ENCODE peak calls at places on chromosomes 2 and 18, in six cellular contexts. K is SK-N-SH, B is GM13976, L is IMR-90, E is tibial nerve, Q is choroid plexus epithelial cell. V is an unnamed sample.

GRCh38 chr2:97805776-97806175 is 92.4 kb downstream of the ZAP70 start:
- DNase-seq in Q (no peak), B (no peak), L (no peak), E (no peak), K (no peak), V (no peak)

GRCh38 chr18:22106536-22107292 is 62.7 kb upstream of the GATA6 start:
- DNase-seq in K (no peak), L (peak; percentile 6), Q (peak; percentile 5), B (no peak), E (no peak), V (no peak)

GRCh38 chr18:67483237-67483636 is 33.3 kb downstream of the DSEL start:
- DNase-seq in Q (no peak), B (no peak), K (peak; percentile 20), E (no peak), L (no peak), V (no peak)

GRCh38 chr2:118065015-118065666 is 23.1 kb upstream of the INSIG2 start:
- DNase-seq in L (no peak), K (no peak), B (no peak), E (no peak), Q (no peak), V (no peak)

GRCh38 chr18:79948719-79949411 is 2.6 kb downstream of the SLC66A2 start:
- DNase-seq in B (no peak), L (no peak), K (no peak), E (no peak), Q (no peak), V (no peak)

GRCh38 chr2:45275235-45275805 is 266.1 kb upstream of the SIX2 start:
- DNase-seq in L (peak; percentile 57), K (no peak), E (no peak), B (no peak), Q (peak; percentile 50), V (no peak)

GRCh38 chr2:197125000-197125399 is 185.6 kb downstream of the ANKRD44 start:
- DNase-seq in Q (peak; percentile 73), E (no peak), L (peak; percentile 92), B (no peak), K (no peak), V (no peak)

GRCh38 chr2:211879323-211879722 is 659.3 kb downstream of the ERBB4 start:
- DNase-seq in L (peak; percentile 12), E (no peak), K (peak; percentile 10), Q (peak; percentile 44), B (no peak), V (no peak)

GRCh38 chr2:120293123-120293990 is 40.7 kb downstream of the RALB start:
- DNase-seq in K (no peak), Q (no peak), B (no peak), E (no peak), L (no peak), V (no peak)

GRCh38 chr18:79923896-79924585 is 27.4 kb downstream of the SLC66A2 start:
- DNase-seq in L (no peak), E (no peak), Q (no peak), K (no peak), B (no peak), V (no peak)

GRCh38 chr18:5239447-5239846 is 42.4 kb upstream of the AKAIN1 start:
- DNase-seq in B (no peak), K (no peak), L (no peak), Q (no peak), E (no peak), V (no peak)

GRCh38 chr18:57209697-57210096 is 62.8 kb downstream of the BOD1L2 start:
- DNase-seq in K (no peak), Q (no peak), E (no peak), B (no peak), L (no peak), V (peak; percentile 17)

GRCh38 chr2:241008711-241009121 is 10.3 kb downstream of the SNED1 start:
- DNase-seq in Q (no peak), K (no peak), L (no peak), B (no peak), E (peak; percentile 8), V (no peak)

GRCh38 chr2:36502081-36502480 is 95.9 kb downstream of the FEZ2 start:
- DNase-seq in B (no peak), Q (peak; percentile 50), K (no peak), E (no peak), L (no peak), V (no peak)

GRCh38 chr2:195445639-195446038 is 211.4 kb upstream of the SLC39A10 start:
- DNase-seq in K (no peak), Q (peak; percentile 43), L (peak; percentile 64), E (no peak), B (no peak), V (no peak)

GRCh38 chr2:158031371-158031770 is 70.3 kb upstream of the UPP2 start:
- DNase-seq in K (no peak), Q (no peak), E (no peak), B (no peak), L (no peak), V (no peak)

GRCh38 chr2:158038906-158039305 is 62.8 kb upstream of the UPP2 start:
- DNase-seq in Q (no peak), E (no peak), L (no peak), K (peak; percentile 26), B (no peak), V (no peak)

GRCh38 chr2:158034198-158034831 is 67.4 kb upstream of the UPP2 start:
- DNase-seq in Q (peak; percentile 90), K (peak; percentile 39), B (peak; percentile 26), E (no peak), L (peak; percentile 48), V (peak; percentile 35)
- TF ChIP-seq CTCF in Q (peak; percentile 78), K (peak; percentile 53), B (peak; percentile 40), E (peak; percentile 55), L (peak; percentile 46), V (peak; percentile 55)

DNA sequence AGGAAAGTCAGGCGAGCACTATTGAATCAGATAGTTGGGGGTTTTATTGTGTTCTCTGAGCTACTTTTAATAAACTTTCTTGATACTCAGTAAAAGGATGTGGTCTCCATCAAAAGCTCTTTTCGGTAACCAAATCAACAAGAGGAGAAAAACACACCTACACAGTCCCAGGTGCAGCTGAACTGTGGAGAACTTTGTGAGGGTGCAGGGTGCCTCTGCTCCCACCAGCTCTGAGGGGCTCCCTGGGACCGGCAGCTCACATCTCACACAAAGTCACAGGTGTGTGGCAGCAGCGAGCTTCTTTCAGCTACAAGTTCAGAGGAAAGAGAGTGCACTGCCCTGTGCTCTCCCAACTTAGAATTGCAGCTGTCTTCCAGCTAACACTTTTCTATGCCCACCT is 650.4 kb downstream of the RNF144A start:
- DNase-seq in Q (no peak), B (peak; percentile 16), K (no peak), E (no peak), L (no peak), V (peak; percentile 9)
- TF ChIP-seq CTCF in Q (no peak), B (no peak), K (no peak), E (no peak), L (no peak), V (peak; percentile 27)

DNA sequence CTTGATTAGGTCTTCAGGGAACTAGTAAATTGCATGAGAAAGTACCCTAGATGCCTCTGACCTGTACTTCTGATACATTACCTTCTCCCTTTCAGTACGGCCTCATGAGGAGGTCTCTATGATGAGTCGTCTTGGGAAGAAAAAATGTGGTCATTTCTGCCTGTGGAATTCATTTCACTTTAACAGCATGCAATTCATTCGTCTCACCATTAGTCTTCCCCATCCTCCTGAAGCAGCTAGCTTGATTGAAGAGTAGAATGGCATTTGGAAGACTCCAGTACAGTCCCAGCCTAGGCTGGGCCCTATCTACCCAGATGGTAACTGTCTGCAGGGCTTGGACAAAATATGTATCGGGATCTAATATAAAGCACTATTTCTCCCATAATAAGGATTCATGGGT is 52.1 kb downstream of the TMX3 start:
- DNase-seq in B (no peak), Q (peak; percentile 66), E (no peak), L (peak; percentile 66), K (no peak), V (no peak)
- TF ChIP-seq CTCF in B (no peak), Q (peak; percentile 44), E (no peak), L (peak; percentile 18), K (peak; percentile 22), V (no peak)

GRCh38 chr18:12946549-12947354 is 1.1 kb upstream of the SEH1L start:
- DNase-seq in L (peak; percentile 89), K (peak; percentile 36), E (no peak), Q (peak; percentile 94), B (no peak), V (no peak)
- TF ChIP-seq CTCF in L (peak; percentile 6), K (peak; percentile 25), E (no peak), Q (peak; percentile 28), B (no peak), V (no peak)

GRCh38 chr2:85981579-85982247 is 92.9 kb upstream of the ST3GAL5 start:
- DNase-seq in Q (no peak), K (no peak), E (no peak), L (no peak), B (no peak), V (no peak)
- TF ChIP-seq CTCF in Q (no peak), K (no peak), E (no peak), L (no peak), B (no peak), V (no peak)